ENCODE peak calls at places on chromosomes 7 and 10, in ten cellular contexts. Y is retinal pigment epithelial cell, W is brain microvascular endothelial cell, A is psoas muscle, R is epithelial cell of esophagus, T is fibroblast of pulmonary artery, Q is left ventricle myocardium inferior, B is cardiac fibroblast, I is hepatocyte, N is A673. S is an unnamed sample.

GRCh38 chr10:87700031-87700796 is 40.5 kb downstream of the PAPSS2 start:
- DNase-seq in T (peak; percentile 80), B (peak; percentile 66), I (no peak), R (peak; percentile 49), Q (no peak), N (no peak), W (no peak), A (peak; percentile 22), Y (no peak), S (no peak)

GRCh38 chr7:124769136-124769535 is 3.5 kb upstream of the GPR37 start:
- DNase-seq in I (no peak), Q (no peak), A (no peak), R (no peak), N (no peak), T (no peak), Y (no peak), W (no peak), B (no peak), S (no peak)

GRCh38 chr10:110416776-110417732 is 80.7 kb upstream of the DUSP5 start:
- DNase-seq in I (no peak), Q (no peak), R (peak; percentile 56), N (no peak), B (no peak), W (no peak), T (no peak), Y (no peak), A (no peak), S (no peak)

GRCh38 chr10:43236176-43236850 is 30.6 kb downstream of the RASGEF1A start:
- DNase-seq in T (no peak), B (no peak), N (no peak), W (no peak), A (no peak), Q (no peak), I (no peak), R (no peak), Y (no peak), S (peak; percentile 31)

GRCh38 chr7:128791968-128792319 is at the start of gene CCDC136:
- DNase-seq in Q (no peak), T (no peak), N (no peak), I (peak; percentile 38), A (no peak), R (peak; percentile 20), Y (no peak), W (no peak), B (no peak), S (no peak)

GRCh38 chr10:108685863-108686531 is 1237.3 kb downstream of the XPNPEP1 start:
- DNase-seq in Y (no peak), B (no peak), W (no peak), R (no peak), Q (no peak), T (no peak), A (no peak), N (no peak), I (no peak), S (no peak)

GRCh38 chr10:72637398-72637857 is 11.5 kb upstream of the MICU1 start:
- DNase-seq in Y (no peak), Q (peak; percentile 34), I (no peak), A (peak; percentile 34), R (peak; percentile 36), B (peak; percentile 70), N (no peak), T (peak; percentile 65), W (peak; percentile 61), S (peak; percentile 37)

GRCh38 chr10:72952189-72952900 is 2.3 kb downstream of the PLA2G12B start:
- DNase-seq in R (no peak), T (no peak), Q (no peak), W (no peak), N (no peak), B (no peak), A (no peak), I (peak; percentile 51), Y (no peak), S (no peak)

GRCh38 chr7:138000081-138000701 is 1.7 kb downstream of the CREB3L2 start:
- DNase-seq in I (peak; percentile 70), R (peak; percentile 40), Q (peak; percentile 44), Y (peak; percentile 84), W (peak; percentile 98), B (peak; percentile 94), T (peak; percentile 94), N (peak; percentile 24), A (peak; percentile 47), S (peak; percentile 51)

GRCh38 chr7:139582130-139582650 is 58.7 kb downstream of the CLEC2L start:
- DNase-seq in Q (no peak), A (no peak), T (no peak), I (no peak), R (no peak), W (no peak), N (no peak), B (no peak), Y (no peak), S (no peak)

GRCh38 chr7:127336458-127336857 is 56.0 kb downstream of the ZNF800 start:
- DNase-seq in N (no peak), A (no peak), Q (no peak), I (no peak), W (no peak), T (no peak), B (no peak), Y (no peak), R (no peak), S (no peak)

GRCh38 chr10:72000073-72001025 is 36.2 kb downstream of the CHST3 start:
- DNase-seq in Y (no peak), B (no peak), R (no peak), T (no peak), N (no peak), I (no peak), W (no peak), A (no peak), Q (no peak), S (no peak)

GRCh38 chr7:23055582-23056178 is 41.8 kb upstream of the HYCC1 start:
- DNase-seq in T (peak; percentile 82), R (peak; percentile 77), N (peak; percentile 69), I (peak; percentile 72), A (no peak), Q (no peak), Y (peak; percentile 36), B (peak; percentile 76), W (peak; percentile 73), S (peak; percentile 50)

GRCh38 chr7:15158141-15158810 is 255.7 kb upstream of the DGKB start:
- DNase-seq in T (peak; percentile 34), R (peak; percentile 20), Q (no peak), W (peak; percentile 10), N (peak; percentile 77), B (no peak), Y (no peak), I (no peak), A (no peak), S (no peak)

GRCh38 chr7:115748123-115748738 is 282.3 kb downstream of the TFEC start:
- DNase-seq in T (peak; percentile 4), N (peak; percentile 24), B (peak; percentile 8), R (peak; percentile 16), A (no peak), Y (no peak), I (peak; percentile 17), Q (no peak), W (no peak), S (no peak)

GRCh38 chr10:5629789-5630436 is 36.5 kb downstream of the ASB13 start:
- DNase-seq in A (peak; percentile 78), Q (peak; percentile 83), W (peak; percentile 82), B (peak; percentile 85), T (peak; percentile 85), N (peak; percentile 91), R (peak; percentile 82), Y (no peak), I (peak; percentile 82), S (peak; percentile 89)

GRCh38 chr10:5627486-5628044 is 38.8 kb downstream of the ASB13 start:
- DNase-seq in T (no peak), W (no peak), A (no peak), I (no peak), Q (no peak), N (no peak), Y (no peak), B (no peak), R (no peak), S (no peak)

GRCh38 chr10:5628798-5629788 is 37.3 kb downstream of the ASB13 start:
- DNase-seq in Q (no peak), T (peak; percentile 39), A (no peak), W (no peak), N (no peak), Y (no peak), R (no peak), I (no peak), B (peak; percentile 36), S (no peak)

GRCh38 chr10:5625992-5626777 is 40.2 kb downstream of the ASB13 start:
- DNase-seq in R (no peak), B (no peak), Y (no peak), A (no peak), N (no peak), I (no peak), W (no peak), T (no peak), Q (no peak), S (no peak)

GRCh38 chr10:5628366-5628765 is 38.0 kb downstream of the ASB13 start:
- DNase-seq in I (peak; percentile 42), A (no peak), R (no peak), T (peak; percentile 53), Q (no peak), Y (no peak), N (no peak), W (no peak), B (peak; percentile 57), S (peak; percentile 71)
- H3K4me3 ChIP-seq in I (no peak overlapping the region), A (peak overlapping the region; percentile 22), R (no peak overlapping the region), T (peak overlapping the region; percentile 47), Q (peak overlapping the region; percentile 50), Y (peak overlapping the region; percentile 16), N (no peak overlapping the region), W (peak overlapping the region; percentile 34), B (peak overlapping the region; percentile 53), S (peak overlapping the region; percentile 40)

DNA sequence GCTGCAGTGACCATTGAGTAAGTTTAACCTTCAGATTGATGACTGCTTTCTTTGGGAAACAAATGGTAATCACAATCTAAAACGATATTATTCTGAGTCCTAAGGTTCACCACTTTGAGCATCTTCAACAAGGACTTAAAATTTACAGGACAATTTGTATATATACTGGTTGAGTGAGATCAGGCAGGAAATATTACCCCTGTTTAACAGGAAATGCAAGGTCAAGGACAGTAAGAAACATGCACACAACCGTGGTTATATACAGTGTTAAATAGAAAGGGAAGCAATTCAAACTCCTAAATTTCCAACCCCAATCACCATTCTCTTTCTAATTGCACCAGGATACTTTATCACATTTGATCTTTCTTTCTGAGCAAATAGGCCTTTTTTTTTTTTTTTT is 96.1 kb downstream of the ZNF277 start:
- DNase-seq in N (peak; percentile 23), R (peak; percentile 8), T (no peak), Y (no peak), Q (no peak), A (no peak), W (no peak), I (no peak), B (no peak), S (no peak)
- TF ChIP-seq CTCF in N (no peak), R (no peak), T (no peak), Y (no peak), Q (no peak), A (no peak), W (no peak), I (no peak), B (no peak), S (no peak)

GRCh38 chr7:119232091-119232490 is 1007.6 kb downstream of the ANKRD7 start:
- DNase-seq in W (no peak), R (no peak), Q (no peak), T (no peak), B (no peak), Y (no peak), I (no peak), N (no peak), A (no peak), S (no peak)
- H3K4me3 ChIP-seq in W (no peak overlapping the region), R (no peak overlapping the region), Q (no peak overlapping the region), T (no peak overlapping the region), B (no peak overlapping the region), Y (no peak overlapping the region), I (no peak overlapping the region), N (no peak overlapping the region), A (no peak overlapping the region), S (no peak overlapping the region)

GRCh38 chr7:29975564-29975963 is 14.0 kb downstream of the SCRN1 start:
- DNase-seq in B (no peak), N (no peak), T (no peak), Q (no peak), Y (no peak), A (no peak), I (no peak), R (no peak), W (no peak), S (no peak)
- TF ChIP-seq CTCF in B (no peak), N (no peak), T (no peak), Q (no peak), Y (no peak), A (no peak), I (no peak), R (no peak), W (no peak), S (no peak)

S was measured in tibial artery.